ENCODE peak calls at places on chromosome 14, in five cellular contexts. One of them, this sample, is unnamed.

GRCh38 chr14:92728781-92729364 is 19.6 kb downstream of the LGMN start:
- DNase-seq in H1: no peak
- DNase-seq in hepatocyte: no peak
- DNase-seq in fibroblast of lung: peak; percentile 42
- DNase-seq in neural progenitor cell: no peak
- DNase-seq in this sample: peak; percentile 24

GRCh38 chr14:35242599-35243311 is 49.4 kb upstream of the PSMA6 start:
- DNase-seq in H1: no peak
- DNase-seq in hepatocyte: no peak
- DNase-seq in fibroblast of lung: no peak
- DNase-seq in neural progenitor cell: no peak
- DNase-seq in this sample: no peak

GRCh38 chr14:24435192-24435810 is 5.5 kb downstream of the KHNYN start:
- DNase-seq in H1: no peak
- DNase-seq in hepatocyte: no peak
- DNase-seq in fibroblast of lung: no peak
- DNase-seq in neural progenitor cell: no peak
- DNase-seq in this sample: no peak

GRCh38 chr14:102063808-102064429 is 22.9 kb downstream of the HSP90AA1 start:
- DNase-seq in H1: no peak
- DNase-seq in hepatocyte: no peak
- DNase-seq in fibroblast of lung: no peak
- DNase-seq in neural progenitor cell: no peak
- DNase-seq in this sample: no peak

GRCh38 chr14:76381817-76382494 is 6.0 kb downstream of the ESRRB start:
- DNase-seq in H1: no peak
- DNase-seq in hepatocyte: no peak
- DNase-seq in fibroblast of lung: no peak
- DNase-seq in neural progenitor cell: no peak
- DNase-seq in this sample: no peak

GRCh38 chr14:44586910-44587309 is 79.8 kb upstream of the FSCB start:
- DNase-seq in H1: no peak
- DNase-seq in hepatocyte: no peak
- DNase-seq in fibroblast of lung: no peak
- DNase-seq in neural progenitor cell: no peak
- DNase-seq in this sample: no peak

GRCh38 chr14:25116607-25117006 is 66.7 kb upstream of the STXBP6 start:
- DNase-seq in H1: no peak
- DNase-seq in hepatocyte: peak; percentile 35
- DNase-seq in fibroblast of lung: no peak
- DNase-seq in neural progenitor cell: no peak
- DNase-seq in this sample: no peak

GRCh38 chr14:98606816-98607215 is 665.2 kb downstream of the BCL11B start:
- DNase-seq in H1: no peak
- DNase-seq in hepatocyte: no peak
- DNase-seq in fibroblast of lung: no peak
- DNase-seq in neural progenitor cell: no peak
- DNase-seq in this sample: no peak

GRCh38 chr14:61365667-61366194 is 44.4 kb downstream of the PRKCH start:
- DNase-seq in H1: no peak
- DNase-seq in hepatocyte: no peak
- DNase-seq in fibroblast of lung: no peak
- DNase-seq in neural progenitor cell: no peak
- DNase-seq in this sample: no peak
- H3K27ac ChIP-seq in H1: no peak overlapping the region
- H3K27ac ChIP-seq in hepatocyte: no peak overlapping the region
- H3K27ac ChIP-seq in fibroblast of lung: no peak overlapping the region
- H3K27ac ChIP-seq in neural progenitor cell: no peak overlapping the region
- H3K27ac ChIP-seq in this sample: no peak overlapping the region

GRCh38 chr14:63287661-63288483 is 30.9 kb downstream of the GPHB5 start:
- DNase-seq in H1: no peak
- DNase-seq in hepatocyte: no peak
- DNase-seq in fibroblast of lung: peak; percentile 18
- DNase-seq in neural progenitor cell: no peak
- DNase-seq in this sample: no peak
- TF ChIP-seq EZH2 in H1: no peak
- TF ChIP-seq EZH2 in hepatocyte: no peak
- TF ChIP-seq EZH2 in fibroblast of lung: no peak
- TF ChIP-seq EZH2 in neural progenitor cell: no peak
- TF ChIP-seq EZH2 in this sample: no peak

GRCh38 chr14:103891667-103892215 is 36.5 kb upstream of the TDRD9 start:
- DNase-seq in H1: no peak
- DNase-seq in hepatocyte: no peak
- DNase-seq in fibroblast of lung: no peak
- DNase-seq in neural progenitor cell: no peak
- DNase-seq in this sample: no peak
- H3K27ac ChIP-seq in H1: no peak overlapping the region
- H3K27ac ChIP-seq in hepatocyte: no peak overlapping the region
- H3K27ac ChIP-seq in fibroblast of lung: no peak overlapping the region
- H3K27ac ChIP-seq in neural progenitor cell: no peak overlapping the region
- H3K27ac ChIP-seq in this sample: no peak overlapping the region

DNA sequence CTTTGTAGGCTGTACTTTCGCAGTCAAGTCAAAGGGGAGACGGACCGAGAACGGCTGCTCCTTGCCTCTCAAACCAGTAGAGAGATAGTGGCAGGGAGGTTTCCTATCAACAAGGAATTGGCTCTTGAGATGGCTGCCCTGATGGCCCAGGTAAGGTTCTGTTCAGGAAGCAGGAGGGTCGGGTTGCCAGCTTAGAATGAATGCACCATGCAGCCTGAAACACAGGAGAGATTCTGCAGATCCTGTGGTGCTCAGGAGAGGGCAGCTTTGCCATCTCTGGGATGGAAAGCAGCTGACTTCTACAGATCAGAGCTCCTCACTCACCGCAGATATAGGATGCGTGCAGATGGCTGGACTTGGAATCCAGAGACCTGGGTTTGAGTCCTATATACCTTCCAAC is 18.0 kb downstream of the PIGH start:
- DNase-seq in H1: no peak
- DNase-seq in hepatocyte: no peak
- DNase-seq in fibroblast of lung: no peak
- DNase-seq in neural progenitor cell: no peak
- DNase-seq in this sample: no peak
- TF ChIP-seq EZH2 in H1: no peak
- TF ChIP-seq EZH2 in hepatocyte: no peak
- TF ChIP-seq EZH2 in fibroblast of lung: no peak
- TF ChIP-seq EZH2 in neural progenitor cell: no peak
- TF ChIP-seq EZH2 in this sample: no peak

DNA sequence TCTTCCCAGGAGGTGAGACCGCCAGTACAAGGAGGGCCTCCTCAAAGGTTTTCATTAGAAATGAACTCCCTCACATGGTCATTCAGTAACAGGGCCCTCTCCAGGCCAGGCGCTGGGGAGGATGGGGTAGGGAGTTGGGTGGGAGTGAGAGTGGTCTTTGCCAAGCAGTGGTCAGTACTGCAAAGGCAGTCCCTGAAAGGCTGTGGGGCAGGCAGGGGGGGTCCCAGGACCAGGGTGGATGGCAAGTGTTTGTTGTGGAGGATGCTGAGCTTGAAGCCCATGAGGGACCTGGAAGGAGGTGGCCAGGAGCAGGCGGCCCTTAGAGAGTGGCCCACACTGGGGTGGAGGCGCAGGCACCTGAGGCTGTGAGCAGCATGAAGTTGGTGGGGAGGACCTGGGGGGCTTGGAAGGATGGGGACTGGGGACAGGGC is 26.1 kb downstream of the CEP170B start:
- DNase-seq in H1: no peak
- DNase-seq in hepatocyte: peak; percentile 3
- DNase-seq in fibroblast of lung: no peak
- DNase-seq in neural progenitor cell: no peak
- DNase-seq in this sample: no peak
- H3K27ac ChIP-seq in H1: no peak overlapping the region
- H3K27ac ChIP-seq in hepatocyte: no peak overlapping the region
- H3K27ac ChIP-seq in fibroblast of lung: no peak overlapping the region
- H3K27ac ChIP-seq in neural progenitor cell: no peak overlapping the region
- H3K27ac ChIP-seq in this sample: no peak overlapping the region

GRCh38 chr14:61322799-61323290 is 1.5 kb downstream of the PRKCH start:
- DNase-seq in H1: no peak
- DNase-seq in hepatocyte: peak; percentile 42
- DNase-seq in fibroblast of lung: peak; percentile 13
- DNase-seq in neural progenitor cell: no peak
- DNase-seq in this sample: no peak

GRCh38 chr14:61320806-61321384 is 484 bp upstream of the PRKCH start:
- DNase-seq in H1: no peak
- DNase-seq in hepatocyte: peak; percentile 10
- DNase-seq in fibroblast of lung: no peak
- DNase-seq in neural progenitor cell: no peak
- DNase-seq in this sample: no peak

GRCh38 chr14:61319706-61320105 is 1.7 kb upstream of the PRKCH start:
- DNase-seq in H1: no peak
- DNase-seq in hepatocyte: no peak
- DNase-seq in fibroblast of lung: no peak
- DNase-seq in neural progenitor cell: no peak
- DNase-seq in this sample: no peak

GRCh38 chr14:61322011-61322798 is 826 bp downstream of the PRKCH start:
- DNase-seq in H1: peak; percentile 63
- DNase-seq in hepatocyte: peak; percentile 61
- DNase-seq in fibroblast of lung: no peak
- DNase-seq in neural progenitor cell: peak; percentile 15
- DNase-seq in this sample: no peak

DNA sequence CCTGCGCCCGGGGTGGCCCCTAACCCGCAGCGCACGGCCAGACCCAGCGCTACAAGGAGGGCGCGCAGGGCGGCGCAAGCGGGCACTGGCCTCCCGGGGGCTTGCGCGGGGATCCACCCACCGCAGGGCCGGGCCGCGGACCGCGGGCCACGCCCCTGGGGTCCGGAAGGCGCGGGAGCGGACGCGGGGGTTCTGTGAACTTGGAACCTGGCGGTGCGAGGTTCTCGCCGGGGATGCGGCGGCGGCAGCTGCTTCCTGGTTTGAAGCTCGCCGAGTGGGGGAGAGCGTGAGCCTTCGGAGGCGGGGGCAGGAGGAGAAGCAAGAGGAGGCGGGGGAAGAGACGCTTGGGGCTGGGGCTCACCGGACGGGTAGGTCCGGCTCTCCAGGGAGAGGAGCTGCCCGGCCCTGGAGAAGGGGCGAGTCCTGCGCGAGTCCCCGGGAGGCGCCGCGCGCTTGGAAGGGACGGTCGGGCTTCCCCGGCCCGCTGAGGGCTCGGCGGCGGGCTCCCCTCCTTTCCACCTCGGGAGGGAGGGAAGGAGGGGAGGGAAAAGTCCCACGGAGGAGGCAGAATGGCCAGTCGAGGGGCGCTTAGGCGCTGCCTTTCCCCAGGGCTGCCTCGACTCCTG is at the start of gene PRKCH:
- DNase-seq in H1: peak; percentile 79
- DNase-seq in hepatocyte: peak; percentile 80
- DNase-seq in fibroblast of lung: peak; percentile 28
- DNase-seq in neural progenitor cell: peak; percentile 73
- DNase-seq in this sample: peak; percentile 65
- TF ChIP-seq EZH2 in H1: no peak
- TF ChIP-seq EZH2 in hepatocyte: no peak
- TF ChIP-seq EZH2 in fibroblast of lung: no peak
- TF ChIP-seq EZH2 in neural progenitor cell: peak; percentile 78
- TF ChIP-seq EZH2 in this sample: no peak

GRCh38 chr14:22159968-22160367 is 429.1 kb downstream of the DAD1 start:
- DNase-seq in H1: no peak
- DNase-seq in hepatocyte: peak; percentile 40
- DNase-seq in fibroblast of lung: no peak
- DNase-seq in neural progenitor cell: no peak
- DNase-seq in this sample: peak; percentile 48

GRCh38 chr14:22159049-22159448 is 430.0 kb downstream of the DAD1 start:
- DNase-seq in H1: no peak
- DNase-seq in hepatocyte: no peak
- DNase-seq in fibroblast of lung: no peak
- DNase-seq in neural progenitor cell: no peak
- DNase-seq in this sample: no peak

GRCh38 chr14:22163051-22163450 is 426.0 kb downstream of the DAD1 start:
- DNase-seq in H1: no peak
- DNase-seq in hepatocyte: peak; percentile 38
- DNase-seq in fibroblast of lung: peak; percentile 42
- DNase-seq in neural progenitor cell: peak; percentile 20
- DNase-seq in this sample: peak; percentile 36

GRCh38 chr14:22168092-22168955 is 420.7 kb downstream of the DAD1 start:
- DNase-seq in H1: no peak
- DNase-seq in hepatocyte: no peak
- DNase-seq in fibroblast of lung: peak; percentile 65
- DNase-seq in neural progenitor cell: no peak
- DNase-seq in this sample: peak; percentile 22

GRCh38 chr14:22164616-22165015 is 424.4 kb downstream of the DAD1 start:
- DNase-seq in H1: no peak
- DNase-seq in hepatocyte: no peak
- DNase-seq in fibroblast of lung: no peak
- DNase-seq in neural progenitor cell: no peak
- DNase-seq in this sample: no peak
- H3K27ac ChIP-seq in H1: no peak overlapping the region
- H3K27ac ChIP-seq in hepatocyte: no peak overlapping the region
- H3K27ac ChIP-seq in fibroblast of lung: no peak overlapping the region
- H3K27ac ChIP-seq in neural progenitor cell: no peak overlapping the region
- H3K27ac ChIP-seq in this sample: no peak overlapping the region

This sample was measured in A673.